ENCODE peak calls at places on chromosomes 6 and 20, in four cellular contexts. K is SK-N-SH, M is IMR-90, U is OCI-LY7. G is an unnamed sample.

GRCh38 chr20:11849976-11850670 is 67.6 kb upstream of the BTBD3 start:
- DNase-seq in U (no peak), K (no peak), M (peak; percentile 45), G (no peak)

GRCh38 chr6:136011475-136011874 is 160.0 kb downstream of the PDE7B start:
- DNase-seq in M (peak; percentile 48), U (no peak), K (no peak), G (no peak)

GRCh38 chr6:160000280-160000704 is 31.4 kb downstream of the IGF2R start:
- DNase-seq in K (no peak), U (no peak), M (no peak), G (no peak)

GRCh38 chr20:18537651-18538050 is 29.6 kb upstream of the SMIM26 start:
- DNase-seq in K (no peak), U (no peak), M (peak; percentile 51), G (no peak)

GRCh38 chr20:64149141-64149540 is 15.1 kb upstream of the MYT1 start:
- DNase-seq in M (no peak), K (no peak), U (no peak), G (no peak)

GRCh38 chr20:10448270-10449156 is 13.4 kb downstream of the SLX4IP start:
- DNase-seq in M (peak; percentile 48), K (no peak), U (no peak), G (no peak)

GRCh38 chr6:160730911-160731310 is 28.9 kb downstream of the PLG start:
- DNase-seq in M (no peak), K (no peak), U (no peak), G (no peak)

GRCh38 chr6:34425132-34425497 is 754 bp downstream of the RPS10 start:
- DNase-seq in U (peak; percentile 23), M (no peak), K (no peak), G (no peak)

GRCh38 chr6:80163754-80164187 is 57.3 kb downstream of the BCKDHB start:
- DNase-seq in K (no peak), M (peak; percentile 87), U (peak; percentile 29), G (peak; percentile 60)

GRCh38 chr6:143941852-143942627 is 66.0 kb downstream of the PLAGL1 start:
- DNase-seq in M (peak; percentile 49), U (peak; percentile 57), K (peak; percentile 64), G (no peak)
- TF ChIP-seq CTCF in M (peak; percentile 55), U (peak; percentile 74), K (peak; percentile 55), G (peak; percentile 24)

DNA sequence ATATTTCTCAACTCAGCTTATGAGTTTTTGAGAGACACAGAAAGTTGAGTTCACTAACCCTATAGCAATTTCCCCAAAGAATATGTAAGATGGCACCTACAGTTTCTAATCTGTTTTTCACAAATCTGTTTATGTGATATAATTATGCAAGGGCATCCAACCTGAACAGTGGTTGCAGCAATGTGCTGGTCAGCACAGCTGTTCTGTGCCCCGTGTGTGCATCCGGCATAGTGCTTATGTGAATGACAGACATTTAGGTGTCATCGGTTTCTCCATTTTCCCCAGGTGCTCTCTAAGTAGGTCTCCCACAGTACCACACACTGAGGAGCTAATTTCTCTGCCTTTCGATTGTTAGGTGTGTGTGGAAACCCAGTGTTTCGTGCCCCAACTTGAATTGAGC is 7.7 kb upstream of the BACH2 start:
- DNase-seq in U (peak; percentile 96), K (no peak), M (no peak), G (no peak)
- H2AFZ ChIP-seq in U (peak overlapping the region; percentile 68), K (no peak overlapping the region), M (no peak overlapping the region), G (no peak overlapping the region)

GRCh38 chr6:403659-404655 is 12.4 kb downstream of the IRF4 start:
- DNase-seq in M (no peak), U (no peak), K (no peak), G (no peak)
- H3K36me3 ChIP-seq in M (no peaks in the 10 kb centered on the region), U (peaks cover 100% of the 10 kb centered on the region), K (no peaks in the 10 kb centered on the region), G (no peaks in the 10 kb centered on the region)

GRCh38 chr6:18138906-18139305 is 16.0 kb downstream of the TPMT start:
- DNase-seq in U (no peak), M (no peak), K (no peak), G (no peak)
- TF ChIP-seq CTCF in U (no peak), M (no peak), K (no peak), G (no peak)

GRCh38 chr6:147173675-147174339 is 30.4 kb upstream of the STXBP5 start:
- DNase-seq in U (no peak), K (no peak), M (no peak), G (no peak)

GRCh38 chr6:147176795-147177194 is 27.4 kb upstream of the STXBP5 start:
- DNase-seq in K (no peak), U (no peak), M (no peak), G (no peak)

GRCh38 chr6:147169529-147169928 is 34.7 kb upstream of the STXBP5 start:
- DNase-seq in U (no peak), K (no peak), M (no peak), G (no peak)

GRCh38 chr6:147170269-147170668 is 33.9 kb upstream of the STXBP5 start:
- DNase-seq in K (no peak), M (peak; percentile 95), U (no peak), G (no peak)

GRCh38 chr6:147173140-147173539 is 31.1 kb upstream of the STXBP5 start:
- DNase-seq in U (no peak), K (no peak), M (no peak), G (no peak)
- H2AFZ ChIP-seq in U (no peak overlapping the region), K (no peak overlapping the region), M (no peak overlapping the region), G (no peak overlapping the region)

GRCh38 chr20:32434434-32434833 is 76.3 kb downstream of the ASXL1 start:
- DNase-seq in U (no peak), K (peak; percentile 17), M (no peak), G (no peak)

GRCh38 chr20:32436968-32437367 is 78.8 kb downstream of the ASXL1 start:
- DNase-seq in K (no peak), U (no peak), M (no peak), G (no peak)

GRCh38 chr20:32437391-32438074 is 79.4 kb downstream of the ASXL1 start:
- DNase-seq in M (no peak), K (peak; percentile 47), U (peak; percentile 22), G (no peak)

GRCh38 chr20:32435449-32436107 is 77.4 kb downstream of the ASXL1 start:
- DNase-seq in U (no peak), K (peak; percentile 11), M (no peak), G (no peak)

DNA sequence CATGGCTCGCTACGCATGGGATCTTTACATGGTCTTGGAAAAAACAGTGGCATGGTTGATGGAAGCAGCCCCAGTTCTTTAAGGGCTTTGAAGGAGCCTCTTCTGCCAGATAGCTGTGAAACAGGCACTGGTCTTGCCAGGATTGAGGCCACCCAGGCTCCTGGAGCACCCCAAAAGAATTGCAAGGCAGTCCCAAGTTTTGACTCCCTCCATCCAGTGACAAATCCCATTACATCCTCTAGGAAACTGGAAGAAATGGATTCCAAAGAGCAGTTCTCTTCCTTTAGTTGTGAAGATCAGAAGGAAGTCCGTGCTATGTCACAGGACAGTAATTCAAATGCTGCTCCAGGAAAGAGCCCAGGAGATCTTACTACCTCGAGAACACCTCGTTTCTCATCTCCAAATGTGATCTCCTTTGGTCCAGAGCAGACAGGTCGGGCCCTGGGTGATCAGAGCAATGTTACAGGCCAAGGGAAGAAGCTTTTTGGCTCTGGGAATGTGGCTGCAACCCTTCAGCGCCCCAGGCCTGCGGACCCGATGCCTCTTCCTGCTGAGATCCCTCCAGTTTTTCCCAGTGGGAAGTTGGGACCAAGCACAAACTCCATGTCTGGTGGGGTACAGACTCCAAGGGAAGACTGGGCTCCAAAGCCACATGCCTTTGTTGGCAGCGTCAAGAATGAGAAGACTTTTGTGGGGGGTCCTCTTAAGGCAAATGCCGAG is 78.2 kb downstream of the ASXL1 start:
- DNase-seq in M (no peak), K (peak; percentile 10), U (no peak), G (no peak)
- H3K36me3 ChIP-seq in M (peaks cover 68% of the 10 kb centered on the region), K (peaks cover 71% of the 10 kb centered on the region), U (peaks cover 86% of the 10 kb centered on the region), G (peaks cover 48% of the 10 kb centered on the region)

GRCh38 chr20:20173269-20173668 is 120.9 kb downstream of the CFAP61 start:
- DNase-seq in M (no peak), U (no peak), K (no peak), G (no peak)

GRCh38 chr20:20174089-20174835 is 121.9 kb downstream of the CFAP61 start:
- DNase-seq in U (no peak), K (no peak), M (no peak), G (no peak)
- TF ChIP-seq CTCF in U (no peak), K (no peak), M (no peak), G (no peak)

GRCh38 chr6:163941471-163941980 is 527.0 kb downstream of the QKI start:
- DNase-seq in M (no peak), U (no peak), K (no peak), G (no peak)

GRCh38 chr6:163942790-163943189 is 528.3 kb downstream of the QKI start:
- DNase-seq in M (no peak), K (no peak), U (no peak), G (no peak)

GRCh38 chr6:163937071-163937470 is 522.6 kb downstream of the QKI start:
- DNase-seq in U (no peak), M (no peak), K (no peak), G (no peak)

GRCh38 chr6:163943647-163944395 is 529.3 kb downstream of the QKI start:
- DNase-seq in U (no peak), M (peak; percentile 35), K (no peak), G (no peak)

DNA sequence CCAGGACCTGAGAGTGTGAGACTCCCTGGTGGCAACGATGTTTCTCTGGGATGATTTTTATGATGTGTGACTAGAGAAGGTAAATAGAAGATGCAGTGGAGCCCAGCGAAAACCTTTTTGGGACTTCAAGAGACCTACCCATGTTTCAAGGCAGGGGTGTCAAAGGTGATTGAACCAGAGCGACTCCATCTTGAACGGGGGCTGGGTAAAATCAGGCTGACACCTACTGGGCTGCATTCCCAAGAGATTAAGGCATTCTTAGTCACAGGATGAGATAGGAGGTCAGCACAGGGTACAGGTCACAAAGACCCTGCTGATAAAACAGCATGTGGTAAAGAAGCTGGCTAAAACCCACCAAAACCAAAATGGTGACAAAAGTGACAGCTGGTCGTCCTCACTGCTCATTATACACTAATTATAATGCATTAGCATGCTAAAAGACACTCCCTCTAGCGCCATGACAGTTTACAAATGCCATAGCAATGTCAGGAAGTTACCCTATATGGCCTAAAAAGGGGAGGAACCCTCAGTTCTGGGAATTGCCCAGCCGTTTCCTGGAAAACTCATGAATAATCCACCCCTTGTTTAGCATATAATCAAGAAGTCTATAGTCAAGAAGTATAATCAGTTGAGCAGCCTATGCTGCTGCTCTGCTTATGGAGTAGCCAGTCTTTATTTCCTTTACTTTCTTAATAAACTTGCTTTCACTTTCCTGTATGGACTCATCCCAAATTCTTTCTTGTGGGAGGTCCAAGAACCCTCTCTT is 526.4 kb downstream of the QKI start:
- DNase-seq in K (no peak), M (no peak), U (no peak), G (no peak)
- H2AFZ ChIP-seq in K (no peak overlapping the region), M (no peak overlapping the region), U (no peak overlapping the region), G (no peak overlapping the region)

GRCh38 chr6:164210323-164210722 is 795.8 kb downstream of the QKI start:
- DNase-seq in M (no peak), U (no peak), K (no peak), G (no peak)

GRCh38 chr6:164214066-164214465 is 799.5 kb downstream of the QKI start:
- DNase-seq in M (no peak), U (no peak), K (no peak), G (no peak)

GRCh38 chr6:164207024-164207423 is 792.5 kb downstream of the QKI start:
- DNase-seq in K (no peak), U (no peak), M (no peak), G (no peak)

GRCh38 chr6:164208371-164208770 is 793.9 kb downstream of the QKI start:
- DNase-seq in K (no peak), M (no peak), U (no peak), G (no peak)
- H3K36me3 ChIP-seq in K (no peaks in the 10 kb centered on the region), M (no peaks in the 10 kb centered on the region), U (no peaks in the 10 kb centered on the region), G (no peaks in the 10 kb centered on the region)

GRCh38 chr6:17103715-17104114 is 1.9 kb downstream of the STMND1 start:
- DNase-seq in U (no peak), M (no peak), K (no peak), G (no peak)
- TF ChIP-seq CTCF in U (no peak), M (peak; percentile 22), K (peak; percentile 30), G (no peak)